ENCODE peak calls at places on chromosomes 3 and 15, in ten cellular contexts. N is WTC11; Z is stimulated activated CD4-positive, alpha-beta T cell treated with anti-CD3 and anti-CD28 coated beads, Interleukin-4, amount 100 ng/mL, for 1 hour; Q is heart right ventricle; E is amygdala; L is activated CD4-positive, alpha-beta T cell treated with anti-CD3 and anti-CD28 coated beads, Interleukin-2, amount 50 U/mL, for 1 hour; R is dermis blood vessel endothelial cell; X is fibroblast of pulmonary artery; I is foreskin fibroblast; H is AG04450. F is an unnamed sample.

GRCh38 chr3:186826978-186827857 is 15.3 kb upstream of the ADIPOQ start:
- DNase-seq in N (peak), Z (peak), Q (peak), E (peak), L (peak), R (peak), X (peak), I (peak), H (peak), F (peak)

GRCh38 chr3:36164400-36164799 is 215.9 kb upstream of the STAC start:
- DNase-seq in N (no peak), Z (no peak), Q (no peak), E (no peak), L (no peak), R (no peak), X (no peak), I (no peak), H (no peak), F (no peak)

GRCh38 chr3:185484296-185484695 is 14.5 kb downstream of the TMEM41A start:
- DNase-seq in N (no peak), Z (no peak), Q (no peak), E (no peak), L (no peak), R (no peak), X (no peak), I (no peak), H (no peak), F (no peak)

GRCh38 chr3:47578119-47578630 is 490 bp downstream of the CSPG5 start:
- DNase-seq in N (peak), Z (peak), Q (no peak), E (peak), L (peak), R (peak), X (no peak), I (no peak), H (no peak), F (peak)

GRCh38 chr15:42591238-42591936 is 16.0 kb downstream of the STARD9 start:
- DNase-seq in N (no peak), Z (no peak), Q (no peak), E (no peak), L (no peak), R (peak), X (peak), I (peak), H (no peak), F (peak)

GRCh38 chr3:83002869-83003445 is 1241.5 kb upstream of the GBE1 start:
- DNase-seq in N (no peak), Z (no peak), Q (no peak), E (no peak), L (no peak), R (no peak), X (no peak), I (no peak), H (no peak), F (no peak)

GRCh38 chr15:37360724-37361123 is 260.4 kb upstream of the MEIS2 start:
- DNase-seq in N (no peak), Z (no peak), Q (no peak), E (no peak), L (no peak), R (no peak), X (no peak), I (no peak), H (no peak), F (no peak)

GRCh38 chr3:9903904-9904303 is 1.3 kb downstream of the IL17RE start:
- DNase-seq in N (no peak), Z (no peak), Q (no peak), E (no peak), L (no peak), R (no peak), X (no peak), I (no peak), H (no peak), F (no peak)

GRCh38 chr3:79200456-79200855 is 567.3 kb downstream of the ROBO1 start:
- DNase-seq in N (no peak), Z (no peak), Q (no peak), E (no peak), L (no peak), R (no peak), X (no peak), I (no peak), H (no peak), F (no peak)

GRCh38 chr3:187039100-187039722 is 100.1 kb downstream of the RPL39L start:
- DNase-seq in N (no peak), Z (no peak), Q (no peak), E (no peak), L (no peak), R (no peak), X (no peak), I (no peak), H (no peak), F (no peak)

GRCh38 chr15:69685524-69686452 is 233.2 kb downstream of the RPLP1 start:
- DNase-seq in N (no peak), Z (no peak), Q (no peak), E (no peak), L (no peak), R (no peak), X (no peak), I (no peak), H (no peak), F (no peak)

GRCh38 chr15:101526890-101527289 is 37.4 kb upstream of the PCSK6 start:
- DNase-seq in N (no peak), Z (no peak), Q (no peak), E (no peak), L (no peak), R (no peak), X (no peak), I (no peak), H (no peak), F (peak)

GRCh38 chr15:56295433-56295832 is 51.8 kb upstream of the RFX7 start:
- DNase-seq in N (no peak), Z (no peak), Q (no peak), E (no peak), L (no peak), R (no peak), X (no peak), I (no peak), H (no peak), F (no peak)

GRCh38 chr3:140081836-140082331 is 146.9 kb downstream of the CLSTN2 start:
- DNase-seq in N (no peak), Z (no peak), Q (no peak), E (no peak), L (no peak), R (no peak), X (no peak), I (no peak), H (no peak), F (no peak)

GRCh38 chr3:57956119-57956832 is 51.9 kb upstream of the FLNB start:
- DNase-seq in N (no peak), Z (no peak), Q (no peak), E (no peak), L (no peak), R (peak), X (peak), I (peak), H (peak), F (no peak)

GRCh38 chr3:148101061-148101460 is 596.6 kb upstream of the AGTR1 start:
- DNase-seq in N (no peak), Z (no peak), Q (no peak), E (no peak), L (no peak), R (no peak), X (no peak), I (peak), H (no peak), F (no peak)

GRCh38 chr3:101043687-101044078 is 50.5 kb upstream of the ABI3BP start:
- DNase-seq in N (no peak), Z (no peak), Q (no peak), E (no peak), L (no peak), R (no peak), X (no peak), I (no peak), H (no peak), F (no peak)

GRCh38 chr3:94875149-94875548 is 812.3 kb downstream of the NSUN3 start:
- DNase-seq in N (no peak), Z (no peak), Q (no peak), E (no peak), L (no peak), R (no peak), X (no peak), I (no peak), H (no peak), F (no peak)

F was measured in H7.